ENCODE peak calls at places on chromosomes 6 and 20, in five cellular contexts. One of them, this sample, is unnamed.

GRCh38 chr6:40819182-40819834 is 219.7 kb downstream of the UNC5CL start:
- DNase-seq in HepG2: no peak
- DNase-seq in H1: no peak
- DNase-seq in K562: no peak
- DNase-seq in GM12878: no peak
- DNase-seq in this sample: no peak

GRCh38 chr6:131368077-131368911 is 204.7 kb upstream of the ARG1 start:
- DNase-seq in GM12878: peak; percentile 9
- DNase-seq in HepG2: no peak
- DNase-seq in K562: no peak
- DNase-seq in H1: no peak
- DNase-seq in this sample: no peak

GRCh38 chr6:32175711-32176475 is at the start of gene AGPAT1:
- DNase-seq in GM12878: peak; percentile 92
- DNase-seq in K562: peak; percentile 89
- DNase-seq in H1: peak; percentile 98
- DNase-seq in HepG2: peak; percentile 95
- DNase-seq in this sample: peak; percentile 93

GRCh38 chr6:26129656-26130055 is 42.4 kb downstream of the HFE start:
- DNase-seq in H1: no peak
- DNase-seq in HepG2: no peak
- DNase-seq in GM12878: no peak
- DNase-seq in K562: no peak
- DNase-seq in this sample: no peak

GRCh38 chr6:12288844-12289654 is 1.1 kb upstream of the EDN1 start:
- DNase-seq in GM12878: peak; percentile 62
- DNase-seq in K562: peak; percentile 73
- DNase-seq in H1: peak; percentile 77
- DNase-seq in HepG2: peak; percentile 18
- DNase-seq in this sample: peak; percentile 61

GRCh38 chr6:32194825-32195651 is 2.6 kb upstream of the GPSM3 start:
- DNase-seq in K562: no peak
- DNase-seq in GM12878: no peak
- DNase-seq in H1: no peak
- DNase-seq in HepG2: no peak
- DNase-seq in this sample: peak; percentile 66

GRCh38 chr6:155434117-155434516 is 21.5 kb downstream of the NOX3 start:
- DNase-seq in K562: no peak
- DNase-seq in H1: no peak
- DNase-seq in GM12878: no peak
- DNase-seq in HepG2: no peak
- DNase-seq in this sample: no peak

GRCh38 chr6:79946242-79946641 is 1.1 kb downstream of the ELOVL4 start:
- DNase-seq in GM12878: no peak
- DNase-seq in H1: no peak
- DNase-seq in HepG2: peak; percentile 25
- DNase-seq in K562: no peak
- DNase-seq in this sample: peak; percentile 4

GRCh38 chr6:129189266-129189665 is 306.3 kb downstream of the LAMA2 start:
- DNase-seq in H1: no peak
- DNase-seq in GM12878: no peak
- DNase-seq in K562: no peak
- DNase-seq in HepG2: no peak
- DNase-seq in this sample: no peak

GRCh38 chr6:140360651-140361050 is 986.2 kb upstream of the CITED2 start:
- DNase-seq in HepG2: no peak
- DNase-seq in GM12878: no peak
- DNase-seq in K562: no peak
- DNase-seq in H1: no peak
- DNase-seq in this sample: no peak

GRCh38 chr6:2899596-2899995 is 3.5 kb downstream of the SERPINB9 start:
- DNase-seq in H1: no peak
- DNase-seq in HepG2: no peak
- DNase-seq in K562: no peak
- DNase-seq in GM12878: no peak
- DNase-seq in this sample: no peak

GRCh38 chr6:43120938-43121913 is 45.1 kb downstream of the PTK7 start:
- DNase-seq in HepG2: no peak
- DNase-seq in H1: no peak
- DNase-seq in GM12878: no peak
- DNase-seq in K562: no peak
- DNase-seq in this sample: no peak

GRCh38 chr6:111417946-111418345 is 65.1 kb downstream of the REV3L start:
- DNase-seq in H1: no peak
- DNase-seq in GM12878: no peak
- DNase-seq in K562: no peak
- DNase-seq in HepG2: no peak
- DNase-seq in this sample: no peak

GRCh38 chr6:72984981-72985665 is 240.2 kb downstream of the KHDC1L start:
- DNase-seq in H1: no peak
- DNase-seq in K562: no peak
- DNase-seq in HepG2: no peak
- DNase-seq in GM12878: no peak
- DNase-seq in this sample: no peak

GRCh38 chr20:10137032-10137431 is 81.6 kb upstream of the SNAP25 start:
- DNase-seq in GM12878: no peak
- DNase-seq in K562: no peak
- DNase-seq in HepG2: no peak
- DNase-seq in H1: no peak
- DNase-seq in this sample: no peak

GRCh38 chr6:44011350-44011925 is 115.8 kb downstream of the MRPL14 start:
- DNase-seq in K562: no peak
- DNase-seq in H1: no peak
- DNase-seq in HepG2: no peak
- DNase-seq in GM12878: no peak
- DNase-seq in this sample: no peak

GRCh38 chr6:139378882-139379341 is 4.5 kb upstream of the CITED2 start:
- DNase-seq in K562: no peak
- DNase-seq in H1: no peak
- DNase-seq in GM12878: no peak
- DNase-seq in HepG2: peak; percentile 81
- DNase-seq in this sample: peak; percentile 23

GRCh38 chr6:4316867-4317400 is 181.6 kb upstream of the ECI2 start:
- DNase-seq in K562: no peak
- DNase-seq in HepG2: no peak
- DNase-seq in GM12878: no peak
- DNase-seq in H1: no peak
- DNase-seq in this sample: no peak

GRCh38 chr6:13071946-13072345 is 256.4 kb downstream of the TBC1D7 start:
- DNase-seq in H1: no peak
- DNase-seq in HepG2: no peak
- DNase-seq in GM12878: no peak
- DNase-seq in K562: no peak
- DNase-seq in this sample: no peak

GRCh38 chr20:61621381-61621780 is 369.3 kb downstream of the CDH4 start:
- DNase-seq in H1: no peak
- DNase-seq in HepG2: no peak
- DNase-seq in GM12878: no peak
- DNase-seq in K562: no peak
- DNase-seq in this sample: no peak

GRCh38 chr6:110999634-111000270 is 17.9 kb downstream of the RPF2 start:
- DNase-seq in K562: no peak
- DNase-seq in GM12878: no peak
- DNase-seq in H1: no peak
- DNase-seq in HepG2: peak; percentile 22
- DNase-seq in this sample: no peak

GRCh38 chr20:14507711-14508110 is 170.3 kb upstream of the FLRT3 start:
- DNase-seq in GM12878: no peak
- DNase-seq in K562: no peak
- DNase-seq in H1: no peak
- DNase-seq in HepG2: peak; percentile 14
- DNase-seq in this sample: no peak

GRCh38 chr6:100538086-100538485 is 73.4 kb upstream of the SIM1 start:
- DNase-seq in K562: no peak
- DNase-seq in GM12878: no peak
- DNase-seq in HepG2: no peak
- DNase-seq in H1: no peak
- DNase-seq in this sample: no peak
- TF ChIP-seq HDAC2 in K562: no peak
- TF ChIP-seq HDAC2 in GM12878: no peak
- TF ChIP-seq HDAC2 in HepG2: no peak
- TF ChIP-seq HDAC2 in H1: no peak
- TF ChIP-seq HDAC2 in this sample: no peak

GRCh38 chr20:62635232-62635631 is 7.1 kb upstream of the SLCO4A1 start:
- DNase-seq in HepG2: no peak
- DNase-seq in H1: no peak
- DNase-seq in GM12878: no peak
- DNase-seq in K562: no peak
- DNase-seq in this sample: no peak

GRCh38 chr20:62637110-62637509 is 5.2 kb upstream of the SLCO4A1 start:
- DNase-seq in K562: no peak
- DNase-seq in GM12878: no peak
- DNase-seq in HepG2: no peak
- DNase-seq in H1: no peak
- DNase-seq in this sample: no peak

GRCh38 chr20:62635852-62636251 is 6.5 kb upstream of the SLCO4A1 start:
- DNase-seq in HepG2: no peak
- DNase-seq in GM12878: no peak
- DNase-seq in H1: no peak
- DNase-seq in K562: no peak
- DNase-seq in this sample: no peak

GRCh38 chr20:62637521-62638054 is 4.7 kb upstream of the SLCO4A1 start:
- DNase-seq in HepG2: no peak
- DNase-seq in GM12878: no peak
- DNase-seq in K562: no peak
- DNase-seq in H1: no peak
- DNase-seq in this sample: no peak

DNA sequence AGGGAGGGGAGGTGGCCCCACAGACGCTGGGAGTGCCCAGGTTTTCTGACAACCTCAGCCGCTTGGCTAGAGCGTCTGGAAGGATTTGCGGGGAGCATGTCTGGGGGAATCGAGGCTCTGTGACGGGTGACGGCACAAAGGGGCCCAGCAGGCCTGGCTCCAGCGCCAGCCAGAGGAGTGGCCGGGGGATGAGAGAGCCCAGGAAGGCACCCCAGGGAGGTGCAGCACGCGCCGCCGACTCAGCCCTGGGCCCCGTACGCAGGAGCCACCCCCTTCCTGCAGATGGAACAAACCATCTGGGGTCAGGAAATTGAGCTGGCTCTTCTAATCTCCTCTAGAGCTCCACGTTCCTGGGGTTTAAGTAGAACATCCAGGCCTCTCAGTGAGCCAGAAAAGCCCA is 5.9 kb upstream of the SLCO4A1 start:
- DNase-seq in K562: no peak
- DNase-seq in H1: no peak
- DNase-seq in HepG2: no peak
- DNase-seq in GM12878: no peak
- DNase-seq in this sample: no peak
- TF ChIP-seq HDAC2 in K562: no peak
- TF ChIP-seq HDAC2 in H1: no peak
- TF ChIP-seq HDAC2 in HepG2: no peak
- TF ChIP-seq HDAC2 in GM12878: no peak
- TF ChIP-seq HDAC2 in this sample: no peak

GRCh38 chr6:157240059-157240959 is 83.0 kb downstream of the TMEM242 start:
- DNase-seq in GM12878: no peak
- DNase-seq in H1: no peak
- DNase-seq in K562: peak; percentile 87
- DNase-seq in HepG2: peak; percentile 37
- DNase-seq in this sample: no peak
- TF ChIP-seq HDAC2 in GM12878: no peak
- TF ChIP-seq HDAC2 in H1: no peak
- TF ChIP-seq HDAC2 in K562: no peak
- TF ChIP-seq HDAC2 in HepG2: no peak
- TF ChIP-seq HDAC2 in this sample: no peak

DNA sequence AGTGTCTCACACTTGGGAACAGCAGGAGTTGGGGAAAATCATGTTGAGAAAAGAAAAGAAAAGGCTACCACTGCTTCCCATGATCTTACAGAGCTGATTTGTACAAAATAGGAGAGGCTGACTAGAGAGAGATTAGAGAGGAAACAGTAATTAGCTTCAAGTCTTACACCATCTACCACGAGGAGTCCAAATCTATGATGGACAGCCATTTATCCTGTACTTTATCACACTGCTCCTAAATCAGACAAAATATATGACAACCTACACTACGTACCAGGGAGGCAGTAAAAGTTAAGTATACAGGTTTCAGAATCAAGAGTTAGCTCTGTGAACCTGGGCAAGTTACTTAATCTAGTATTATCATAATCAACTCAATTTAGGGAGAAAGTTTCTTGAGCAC is 38.0 kb downstream of the RARS2 start:
- DNase-seq in GM12878: no peak
- DNase-seq in K562: no peak
- DNase-seq in HepG2: no peak
- DNase-seq in H1: no peak
- DNase-seq in this sample: no peak
- TF ChIP-seq HDAC2 in GM12878: no peak
- TF ChIP-seq HDAC2 in K562: no peak
- TF ChIP-seq HDAC2 in HepG2: no peak
- TF ChIP-seq HDAC2 in H1: no peak
- TF ChIP-seq HDAC2 in this sample: no peak

GRCh38 chr20:5265339-5265985 is 51.3 kb downstream of the PROKR2 start:
- DNase-seq in H1: no peak
- DNase-seq in GM12878: no peak
- DNase-seq in K562: no peak
- DNase-seq in HepG2: no peak
- DNase-seq in this sample: no peak
- TF ChIP-seq HDAC2 in H1: no peak
- TF ChIP-seq HDAC2 in GM12878: no peak
- TF ChIP-seq HDAC2 in K562: no peak
- TF ChIP-seq HDAC2 in HepG2: no peak
- TF ChIP-seq HDAC2 in this sample: no peak

GRCh38 chr20:31474097-31474436 is 860 bp downstream of the DEFB124 start:
- DNase-seq in GM12878: no peak
- DNase-seq in H1: no peak
- DNase-seq in K562: no peak
- DNase-seq in HepG2: no peak
- DNase-seq in this sample: no peak
- TF ChIP-seq HDAC2 in GM12878: no peak
- TF ChIP-seq HDAC2 in H1: no peak
- TF ChIP-seq HDAC2 in K562: no peak
- TF ChIP-seq HDAC2 in HepG2: no peak
- TF ChIP-seq HDAC2 in this sample: no peak